ENCODE peak calls at places on chromosomes 4 and X, in six cellular contexts. One of them, this sample, is unnamed.

GRCh38 chr4:48913346-48913745 is 6.8 kb upstream of the OCIAD2 start:
- DNase-seq in NCI-H1436: no peak
- DNase-seq in iPS-NIHi11: no peak
- DNase-seq in NCI-H2029: no peak
- DNase-seq in MCF 10A: peak; percentile 87
- DNase-seq in glomerular endothelial cell: peak; percentile 80
- DNase-seq in this sample: peak; percentile 97

GRCh38 chr4:156672492-156672891 is 299.1 kb downstream of the PDGFC start:
- DNase-seq in NCI-H1436: no peak
- DNase-seq in iPS-NIHi11: no peak
- DNase-seq in NCI-H2029: no peak
- DNase-seq in MCF 10A: no peak
- DNase-seq in glomerular endothelial cell: no peak
- DNase-seq in this sample: peak; percentile 94

GRCh38 chr4:25993564-25994185 is 79.7 kb downstream of the SMIM20 start:
- DNase-seq in NCI-H1436: peak; percentile 86
- DNase-seq in iPS-NIHi11: peak; percentile 84
- DNase-seq in NCI-H2029: no peak
- DNase-seq in MCF 10A: peak; percentile 17
- DNase-seq in glomerular endothelial cell: no peak
- DNase-seq in this sample: no peak

GRCh38 chr4:184688447-184688846 is 38.9 kb downstream of the PRIMPOL start:
- DNase-seq in NCI-H1436: no peak
- DNase-seq in iPS-NIHi11: peak; percentile 71
- DNase-seq in NCI-H2029: no peak
- DNase-seq in MCF 10A: peak; percentile 93
- DNase-seq in glomerular endothelial cell: peak; percentile 85
- DNase-seq in this sample: no peak

GRCh38 chrX:3820170-3820569 is 106.7 kb upstream of the PRKX start:
- DNase-seq in NCI-H1436: no peak
- DNase-seq in iPS-NIHi11: no peak
- DNase-seq in NCI-H2029: no peak
- DNase-seq in MCF 10A: peak; percentile 42
- DNase-seq in glomerular endothelial cell: no peak
- DNase-seq in this sample: no peak

GRCh38 chr4:109207060-109207459 is 95.4 kb downstream of the COL25A1 start:
- DNase-seq in NCI-H1436: no peak
- DNase-seq in iPS-NIHi11: no peak
- DNase-seq in NCI-H2029: no peak
- DNase-seq in MCF 10A: peak; percentile 66
- DNase-seq in glomerular endothelial cell: no peak
- DNase-seq in this sample: peak; percentile 91

GRCh38 chr4:168811793-168812651 is 198.0 kb downstream of the CBR4 start:
- DNase-seq in NCI-H1436: peak; percentile 59
- DNase-seq in iPS-NIHi11: no peak
- DNase-seq in NCI-H2029: no peak
- DNase-seq in MCF 10A: peak; percentile 42
- DNase-seq in glomerular endothelial cell: no peak
- DNase-seq in this sample: no peak

GRCh38 chrX:47515941-47516649 is 33.1 kb upstream of the ZNF41 start:
- DNase-seq in NCI-H1436: no peak
- DNase-seq in iPS-NIHi11: no peak
- DNase-seq in NCI-H2029: no peak
- DNase-seq in MCF 10A: peak; percentile 73
- DNase-seq in glomerular endothelial cell: no peak
- DNase-seq in this sample: no peak

GRCh38 chr4:55927776-55928437 is 20.8 kb upstream of the CEP135 start:
- DNase-seq in NCI-H1436: no peak
- DNase-seq in iPS-NIHi11: no peak
- DNase-seq in NCI-H2029: no peak
- DNase-seq in MCF 10A: no peak
- DNase-seq in glomerular endothelial cell: no peak
- DNase-seq in this sample: no peak

GRCh38 chr4:174377613-174378012 is 93.9 kb downstream of the CEP44 start:
- DNase-seq in NCI-H1436: no peak
- DNase-seq in iPS-NIHi11: no peak
- DNase-seq in NCI-H2029: no peak
- DNase-seq in MCF 10A: no peak
- DNase-seq in glomerular endothelial cell: no peak
- DNase-seq in this sample: no peak

GRCh38 chr4:153062652-153063168 is 126.6 kb downstream of the FHDC1 start:
- DNase-seq in NCI-H1436: no peak
- DNase-seq in iPS-NIHi11: no peak
- DNase-seq in NCI-H2029: no peak
- DNase-seq in MCF 10A: no peak
- DNase-seq in glomerular endothelial cell: no peak
- DNase-seq in this sample: no peak

GRCh38 chrX:42020225-42020624 is 96.9 kb upstream of the CASK start:
- DNase-seq in NCI-H1436: no peak
- DNase-seq in iPS-NIHi11: no peak
- DNase-seq in NCI-H2029: no peak
- DNase-seq in MCF 10A: no peak
- DNase-seq in glomerular endothelial cell: no peak
- DNase-seq in this sample: no peak

GRCh38 chr4:12926189-12927066 is 557.7 kb downstream of the RAB28 start:
- DNase-seq in NCI-H1436: no peak
- DNase-seq in iPS-NIHi11: no peak
- DNase-seq in NCI-H2029: no peak
- DNase-seq in MCF 10A: peak; percentile 1
- DNase-seq in glomerular endothelial cell: no peak
- DNase-seq in this sample: no peak

GRCh38 chr4:98581126-98581525 is 77.3 kb downstream of the TSPAN5 start:
- DNase-seq in NCI-H1436: no peak
- DNase-seq in iPS-NIHi11: no peak
- DNase-seq in NCI-H2029: no peak
- DNase-seq in MCF 10A: no peak
- DNase-seq in glomerular endothelial cell: no peak
- DNase-seq in this sample: no peak

GRCh38 chr4:102901804-102902203 is 33.0 kb downstream of the CISD2 start:
- DNase-seq in NCI-H1436: no peak
- DNase-seq in iPS-NIHi11: no peak
- DNase-seq in NCI-H2029: no peak
- DNase-seq in MCF 10A: no peak
- DNase-seq in glomerular endothelial cell: no peak
- DNase-seq in this sample: no peak

GRCh38 chr4:12633058-12633651 is 851.0 kb downstream of the RAB28 start:
- DNase-seq in NCI-H1436: no peak
- DNase-seq in iPS-NIHi11: peak; percentile 75
- DNase-seq in NCI-H2029: peak; percentile 57
- DNase-seq in MCF 10A: peak; percentile 85
- DNase-seq in glomerular endothelial cell: peak; percentile 37
- DNase-seq in this sample: peak; percentile 30

GRCh38 chr4:153520871-153521329 is 54.7 kb downstream of the TMEM131L start:
- DNase-seq in NCI-H1436: no peak
- DNase-seq in iPS-NIHi11: no peak
- DNase-seq in NCI-H2029: no peak
- DNase-seq in MCF 10A: no peak
- DNase-seq in glomerular endothelial cell: no peak
- DNase-seq in this sample: no peak

GRCh38 chrX:154804957-154805695 is at the start of gene MPP1:
- DNase-seq in NCI-H1436: no peak
- DNase-seq in iPS-NIHi11: peak; percentile 87
- DNase-seq in NCI-H2029: peak; percentile 51
- DNase-seq in MCF 10A: peak; percentile 71
- DNase-seq in glomerular endothelial cell: no peak
- DNase-seq in this sample: no peak

GRCh38 chr4:15778191-15778741 is at the start of gene CD38:
- DNase-seq in NCI-H1436: no peak
- DNase-seq in iPS-NIHi11: peak; percentile 42
- DNase-seq in NCI-H2029: no peak
- DNase-seq in MCF 10A: no peak
- DNase-seq in glomerular endothelial cell: no peak
- DNase-seq in this sample: no peak

GRCh38 chr4:15654556-15655222 is 468 bp downstream of the FBXL5 start:
- DNase-seq in NCI-H1436: no peak
- DNase-seq in iPS-NIHi11: peak; percentile 75
- DNase-seq in NCI-H2029: no peak
- DNase-seq in MCF 10A: peak; percentile 49
- DNase-seq in glomerular endothelial cell: no peak
- DNase-seq in this sample: no peak

GRCh38 chrX:71815906-71816156 is 52.7 kb downstream of the CXorf49B start:
- DNase-seq in NCI-H1436: no peak
- DNase-seq in iPS-NIHi11: no peak
- DNase-seq in NCI-H2029: no peak
- DNase-seq in MCF 10A: no peak
- DNase-seq in glomerular endothelial cell: no peak
- DNase-seq in this sample: no peak

GRCh38 chr4:84497220-84497834 is 1.8 kb downstream of the NKX6-1 start:
- DNase-seq in NCI-H1436: no peak
- DNase-seq in iPS-NIHi11: no peak
- DNase-seq in NCI-H2029: no peak
- DNase-seq in MCF 10A: no peak
- DNase-seq in glomerular endothelial cell: no peak
- DNase-seq in this sample: no peak

GRCh38 chr4:156169011-156169410 is 215.3 kb upstream of the CTSO start:
- DNase-seq in NCI-H1436: peak; percentile 0
- DNase-seq in iPS-NIHi11: peak; percentile 33
- DNase-seq in NCI-H2029: no peak
- DNase-seq in MCF 10A: peak; percentile 76
- DNase-seq in glomerular endothelial cell: no peak
- DNase-seq in this sample: peak; percentile 63

GRCh38 chr4:76704133-76704881 is 193.6 kb downstream of the SOWAHB start:
- DNase-seq in NCI-H1436: no peak
- DNase-seq in iPS-NIHi11: no peak
- DNase-seq in NCI-H2029: peak; percentile 83
- DNase-seq in MCF 10A: peak; percentile 90
- DNase-seq in glomerular endothelial cell: peak; percentile 62
- DNase-seq in this sample: peak; percentile 20

GRCh38 chr4:169914871-169915270 is 111.3 kb downstream of the MFAP3L start:
- DNase-seq in NCI-H1436: no peak
- DNase-seq in iPS-NIHi11: no peak
- DNase-seq in NCI-H2029: no peak
- DNase-seq in MCF 10A: no peak
- DNase-seq in glomerular endothelial cell: no peak
- DNase-seq in this sample: no peak

GRCh38 chrX:14939644-14940043 is 66.4 kb downstream of the MOSPD2 start:
- DNase-seq in NCI-H1436: no peak
- DNase-seq in iPS-NIHi11: peak; percentile 17
- DNase-seq in NCI-H2029: no peak
- DNase-seq in MCF 10A: no peak
- DNase-seq in glomerular endothelial cell: no peak
- DNase-seq in this sample: no peak

GRCh38 chr4:85603437-85604336 is 128.7 kb downstream of the ARHGAP24 start:
- DNase-seq in NCI-H1436: no peak
- DNase-seq in iPS-NIHi11: no peak
- DNase-seq in NCI-H2029: peak; percentile 83
- DNase-seq in MCF 10A: no peak
- DNase-seq in glomerular endothelial cell: peak; percentile 10
- DNase-seq in this sample: no peak

GRCh38 chrX:115344885-115345653 is 55.6 kb downstream of the LUZP4 start:
- DNase-seq in NCI-H1436: peak; percentile 80
- DNase-seq in iPS-NIHi11: peak; percentile 50
- DNase-seq in NCI-H2029: peak; percentile 92
- DNase-seq in MCF 10A: peak; percentile 93
- DNase-seq in glomerular endothelial cell: peak; percentile 67
- DNase-seq in this sample: peak; percentile 65

GRCh38 chr4:4507923-4508322 is 33.9 kb downstream of the STX18 start:
- DNase-seq in NCI-H1436: no peak
- DNase-seq in iPS-NIHi11: peak; percentile 33
- DNase-seq in NCI-H2029: no peak
- DNase-seq in MCF 10A: peak; percentile 18
- DNase-seq in glomerular endothelial cell: no peak
- DNase-seq in this sample: no peak

GRCh38 chr4:134320048-134320447 is 118.5 kb upstream of the PABPC4L start:
- DNase-seq in NCI-H1436: no peak
- DNase-seq in iPS-NIHi11: no peak
- DNase-seq in NCI-H2029: no peak
- DNase-seq in MCF 10A: no peak
- DNase-seq in glomerular endothelial cell: no peak
- DNase-seq in this sample: no peak

GRCh38 chr4:150739591-150739990 is 157.6 kb downstream of the MAB21L2 start:
- DNase-seq in NCI-H1436: no peak
- DNase-seq in iPS-NIHi11: no peak
- DNase-seq in NCI-H2029: no peak
- DNase-seq in MCF 10A: no peak
- DNase-seq in glomerular endothelial cell: no peak
- DNase-seq in this sample: no peak

GRCh38 chr4:80361329-80361900 is 25.9 kb downstream of the CFAP299 start:
- DNase-seq in NCI-H1436: peak; percentile 36
- DNase-seq in iPS-NIHi11: peak; percentile 18
- DNase-seq in NCI-H2029: peak; percentile 0
- DNase-seq in MCF 10A: peak; percentile 54
- DNase-seq in glomerular endothelial cell: no peak
- DNase-seq in this sample: no peak

GRCh38 chrX:49627030-49627777 is 28.4 kb downstream of the GAGE1 start:
- DNase-seq in NCI-H1436: no peak
- DNase-seq in iPS-NIHi11: peak; percentile 15
- DNase-seq in NCI-H2029: no peak
- DNase-seq in MCF 10A: no peak
- DNase-seq in glomerular endothelial cell: no peak
- DNase-seq in this sample: no peak

GRCh38 chr4:140300271-140300970 is 73.0 kb upstream of the SCOC start:
- DNase-seq in NCI-H1436: no peak
- DNase-seq in iPS-NIHi11: no peak
- DNase-seq in NCI-H2029: peak; percentile 56
- DNase-seq in MCF 10A: peak; percentile 93
- DNase-seq in glomerular endothelial cell: no peak
- DNase-seq in this sample: peak; percentile 5

GRCh38 chr4:54384563-54384962 is 155.5 kb downstream of the PDGFRA start:
- DNase-seq in NCI-H1436: peak; percentile 34
- DNase-seq in iPS-NIHi11: peak; percentile 29
- DNase-seq in NCI-H2029: no peak
- DNase-seq in MCF 10A: peak; percentile 47
- DNase-seq in glomerular endothelial cell: peak; percentile 22
- DNase-seq in this sample: no peak

GRCh38 chrX:10900585-10901289 is 210.4 kb upstream of the HCCS start:
- DNase-seq in NCI-H1436: no peak
- DNase-seq in iPS-NIHi11: no peak
- DNase-seq in NCI-H2029: no peak
- DNase-seq in MCF 10A: peak; percentile 37
- DNase-seq in glomerular endothelial cell: no peak
- DNase-seq in this sample: peak; percentile 24

GRCh38 chr4:66564901-66565648 is 894.8 kb upstream of the EPHA5 start:
- DNase-seq in NCI-H1436: peak; percentile 8
- DNase-seq in iPS-NIHi11: no peak
- DNase-seq in NCI-H2029: no peak
- DNase-seq in MCF 10A: no peak
- DNase-seq in glomerular endothelial cell: no peak
- DNase-seq in this sample: no peak

GRCh38 chr4:87559090-87559837 is 30.1 kb upstream of the SPARCL1 start:
- DNase-seq in NCI-H1436: peak; percentile 69
- DNase-seq in iPS-NIHi11: peak; percentile 58
- DNase-seq in NCI-H2029: peak; percentile 91
- DNase-seq in MCF 10A: no peak
- DNase-seq in glomerular endothelial cell: no peak
- DNase-seq in this sample: no peak

GRCh38 chr4:1939664-1940509 is 68.7 kb downstream of the NSD2 start:
- DNase-seq in NCI-H1436: no peak
- DNase-seq in iPS-NIHi11: peak; percentile 48
- DNase-seq in NCI-H2029: peak; percentile 79
- DNase-seq in MCF 10A: peak; percentile 93
- DNase-seq in glomerular endothelial cell: peak; percentile 27
- DNase-seq in this sample: no peak